ENCODE peak calls at places on chromosomes 5 and 9, in eight cellular contexts. Y is cardiac muscle cell; P is CD8-positive, alpha-beta T cell; Z is osteoblast; H is lung; F is H9; I is lower lobe of right lung; Q is OCI-LY7. G is an unnamed sample.

GRCh38 chr9:124629600-124629999 is 122.4 kb upstream of the NR5A1 start:
- DNase-seq in Y (no peak), P (no peak), Z (peak; percentile 86), H (no peak), F (no peak), I (no peak), Q (no peak), G (no peak)

GRCh38 chr9:6078382-6079105 is 63.1 kb upstream of the RANBP6 start:
- DNase-seq in Y (peak; percentile 41), P (no peak), Z (peak; percentile 18), H (no peak), F (no peak), I (no peak), Q (no peak), G (no peak)

GRCh38 chr5:179489015-179489414 is 61.3 kb upstream of the RUFY1 start:
- DNase-seq in Y (no peak), P (no peak), Z (no peak), H (no peak), F (no peak), I (no peak), Q (no peak), G (no peak)

GRCh38 chr9:111984075-111984802 is 87.6 kb downstream of the UGCG start:
- DNase-seq in Y (no peak), P (no peak), Z (no peak), H (no peak), F (no peak), I (no peak), Q (no peak), G (no peak)

GRCh38 chr5:126801992-126802294 is 25.0 kb downstream of the LMNB1 start:
- DNase-seq in Y (no peak), P (no peak), Z (peak; percentile 52), H (no peak), F (no peak), I (no peak), Q (peak; percentile 56), G (no peak)

GRCh38 chr9:84856181-84856632 is 186.7 kb downstream of the NTRK2 start:
- DNase-seq in Y (no peak), P (no peak), Z (no peak), H (no peak), F (no peak), I (no peak), Q (no peak), G (no peak)

GRCh38 chr9:137217276-137218211 is 4.5 kb downstream of the RNF208 start:
- DNase-seq in Y (peak; percentile 76), P (no peak), Z (no peak), H (peak; percentile 83), F (peak; percentile 89), I (peak; percentile 85), Q (no peak), G (no peak)

GRCh38 chr9:78064075-78064474 is 32.5 kb upstream of the GNAQ start:
- DNase-seq in Y (no peak), P (no peak), Z (no peak), H (no peak), F (no peak), I (no peak), Q (no peak), G (no peak)

GRCh38 chr9:90546200-90546599 is 96.4 kb downstream of the DIRAS2 start:
- DNase-seq in Y (peak; percentile 7), P (no peak), Z (no peak), H (no peak), F (no peak), I (no peak), Q (no peak), G (no peak)

GRCh38 chr5:88390007-88390385 is 121.4 kb upstream of the TMEM161B start:
- DNase-seq in Y (no peak), P (no peak), Z (no peak), H (no peak), F (no peak), I (no peak), Q (no peak), G (no peak)

GRCh38 chr5:150401076-150401375 is 11.7 kb downstream of the CD74 start:
- DNase-seq in Y (no peak), P (no peak), Z (peak; percentile 42), H (no peak), F (no peak), I (peak; percentile 20), Q (no peak), G (no peak)

GRCh38 chr9:23821400-23822181 is 4.4 kb downstream of the ELAVL2 start:
- DNase-seq in Y (peak; percentile 84), P (no peak), Z (peak; percentile 74), H (no peak), F (peak; percentile 76), I (no peak), Q (no peak), G (no peak)

GRCh38 chr9:88013051-88013450 is 38.7 kb upstream of the CDK20 start:
- DNase-seq in Y (no peak), P (no peak), Z (no peak), H (no peak), F (no peak), I (no peak), Q (no peak), G (no peak)

GRCh38 chr9:17625644-17626388 is 47.0 kb downstream of the SH3GL2 start:
- DNase-seq in Y (no peak), P (no peak), Z (no peak), H (no peak), F (no peak), I (no peak), Q (no peak), G (no peak)

GRCh38 chr9:89592963-89593775 is 11.6 kb upstream of the GADD45G start:
- DNase-seq in Y (peak; percentile 50), P (no peak), Z (peak; percentile 63), H (peak; percentile 27), F (peak; percentile 90), I (no peak), Q (no peak), G (peak; percentile 56)

GRCh38 chr9:130036099-130036498 is 6.9 kb downstream of the FNBP1 start:
- DNase-seq in Y (no peak), P (no peak), Z (peak; percentile 79), H (no peak), F (no peak), I (no peak), Q (no peak), G (no peak)

GRCh38 chr9:70053864-70054263 is 10.2 kb downstream of the MAMDC2 start:
- DNase-seq in Y (no peak), P (no peak), Z (no peak), H (no peak), F (no peak), I (no peak), Q (no peak), G (no peak)

GRCh38 chr5:96880402-96881164 is 4.3 kb downstream of the ERAP2 start:
- DNase-seq in Y (no peak), P (no peak), Z (peak; percentile 82), H (no peak), F (no peak), I (no peak), Q (no peak), G (no peak)

GRCh38 chr5:368162-369084 is 46.9 kb downstream of the AHRR start:
- DNase-seq in Y (no peak), P (no peak), Z (peak; percentile 99), H (no peak), F (peak; percentile 10), I (peak; percentile 51), Q (peak; percentile 24), G (peak; percentile 50)

GRCh38 chr5:173866249-173867172 is 21.6 kb upstream of the CPEB4 start:
- DNase-seq in Y (no peak), P (no peak), Z (no peak), H (peak; percentile 35), F (no peak), I (peak; percentile 70), Q (no peak), G (no peak)

GRCh38 chr9:133739408-133740280 is 1.5 kb upstream of the SARDH start:
- DNase-seq in Y (no peak), P (no peak), Z (peak; percentile 50), H (no peak), F (no peak), I (no peak), Q (no peak), G (no peak)

GRCh38 chr9:99137225-99137624 is 32.3 kb downstream of the TGFBR1 start:
- DNase-seq in Y (no peak), P (no peak), Z (no peak), H (no peak), F (no peak), I (no peak), Q (no peak), G (no peak)

GRCh38 chr9:79242489-79242888 is 329.3 kb upstream of the TLE4 start:
- DNase-seq in Y (no peak), P (no peak), Z (no peak), H (no peak), F (no peak), I (no peak), Q (no peak), G (no peak)
- H3K4me1 ChIP-seq in Y (no peaks in the 10 kb centered on the region), P (no peaks in the 10 kb centered on the region), Z (no peaks in the 10 kb centered on the region), H (no peaks in the 10 kb centered on the region), F (peaks cover 2% of the 10 kb centered on the region), I (no peaks in the 10 kb centered on the region), Q (no peaks in the 10 kb centered on the region), G (no peaks in the 10 kb centered on the region)

GRCh38 chr9:33202552-33203300 is 35.6 kb upstream of the B4GALT1 start:
- DNase-seq in Y (no peak), P (peak; percentile 3), Z (peak; percentile 79), H (no peak), F (peak; percentile 43), I (no peak), Q (peak; percentile 73), G (peak; percentile 73)
- TF ChIP-seq CTCF in Y (peak; percentile 30), P (no peak), Z (no peak), H (no peak), F (no peak), I (no peak), Q (no peak), G (no peak)

GRCh38 chr5:54679686-54680085 is 162.1 kb downstream of the SNX18 start:
- DNase-seq in Y (no peak), P (no peak), Z (no peak), H (no peak), F (no peak), I (no peak), Q (no peak), G (no peak)
- H3K27ac ChIP-seq in Y (no peak overlapping the region), P (no peak overlapping the region), Z (no peak overlapping the region), H (no peak overlapping the region), F (no peak overlapping the region), I (no peak overlapping the region), Q (no peak overlapping the region), G (no peak overlapping the region)

GRCh38 chr5:90293931-90294330 is 115.6 kb downstream of the CETN3 start:
- DNase-seq in Y (peak; percentile 53), P (no peak), Z (no peak), H (no peak), F (peak; percentile 43), I (no peak), Q (no peak), G (no peak)
- H3K4me1 ChIP-seq in Y (peaks cover 27% of the 10 kb centered on the region), P (no peaks in the 10 kb centered on the region), Z (no peaks in the 10 kb centered on the region), H (no peaks in the 10 kb centered on the region), F (peaks cover 11% of the 10 kb centered on the region), I (no peaks in the 10 kb centered on the region), Q (no peaks in the 10 kb centered on the region), G (no peaks in the 10 kb centered on the region)

DNA sequence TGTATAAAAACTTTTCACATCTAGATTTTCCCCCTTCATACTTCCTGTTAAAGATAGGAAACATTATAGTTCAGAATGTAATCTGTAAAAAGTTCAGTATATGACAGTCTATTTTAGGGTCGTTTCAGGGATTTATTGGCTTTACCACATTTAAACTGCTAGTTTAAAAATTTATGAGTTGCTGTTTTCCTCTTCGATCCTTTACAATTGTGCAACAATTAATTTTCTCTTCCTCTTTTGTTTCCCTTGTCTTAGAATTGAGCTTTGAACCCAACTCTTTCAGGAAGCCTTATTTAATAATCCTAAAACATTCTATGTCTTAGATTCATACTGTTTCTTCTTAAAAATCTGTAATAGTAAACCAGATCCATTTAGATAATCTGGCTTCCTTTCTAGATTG is 16.4 kb downstream of the ZSWIM6 start:
- DNase-seq in Y (no peak), P (no peak), Z (no peak), H (no peak), F (no peak), I (no peak), Q (no peak), G (no peak)
- TF ChIP-seq CTCF in Y (no peak), P (no peak), Z (no peak), H (no peak), F (no peak), I (no peak), Q (no peak), G (no peak)